ENCODE peak calls at places on chromosomes 12 and 14, in six cellular contexts. X is glomerular endothelial cell, W is RWPE1, S is amniotic stem cell, A is NCI-H1105, C is NCI-H1417. D is an unnamed sample.

GRCh38 chr14:95156765-95157194 is 549 bp downstream of the DICER1 start:
- DNase-seq in X (no peak), W (peak), S (peak), A (no peak), C (peak), D (peak)

GRCh38 chr12:111993290-111994150 is 19.4 kb downstream of the TMEM116 start:
- DNase-seq in X (no peak), W (no peak), S (no peak), A (no peak), C (no peak), D (no peak)

GRCh38 chr12:18576104-18576622 is 161.6 kb downstream of the PLCZ1 start:
- DNase-seq in X (no peak), W (no peak), S (no peak), A (no peak), C (no peak), D (no peak)

GRCh38 chr12:41473441-41473840 is 285.3 kb downstream of the PDZRN4 start:
- DNase-seq in X (no peak), W (no peak), S (no peak), A (no peak), C (peak), D (no peak)

GRCh38 chr14:32413967-32414640 is 85.0 kb downstream of the AKAP6 start:
- DNase-seq in X (peak), W (no peak), S (no peak), A (no peak), C (no peak), D (no peak)

GRCh38 chr12:95763809-95764253 is 26.7 kb downstream of the NTN4 start:
- DNase-seq in X (no peak), W (peak), S (peak), A (no peak), C (no peak), D (peak)

GRCh38 chr12:85322715-85323114 is 42.7 kb downstream of the ALX1 start:
- DNase-seq in X (no peak), W (no peak), S (no peak), A (no peak), C (no peak), D (no peak)

GRCh38 chr14:31566456-31566855 is 5.3 kb downstream of the NUBPL start:
- DNase-seq in X (no peak), W (no peak), S (no peak), A (no peak), C (no peak), D (no peak)

GRCh38 chr12:14256139-14256538 is 109.3 kb upstream of the ATF7IP start:
- DNase-seq in X (no peak), W (no peak), S (no peak), A (no peak), C (no peak), D (no peak)

D was measured in NCI-H510A.